ENCODE peak calls at places on chromosome 11, in seven cellular contexts. J is ovary, W is A549, U is SK-N-MC, S is prostate gland, T is H9, Q is K562. D is an unnamed sample.

GRCh38 chr11:21933095-21933494 is 259.8 kb upstream of the ANO5 start:
- DNase-seq in Q (no peak), T (no peak), J (no peak), S (no peak), W (no peak), U (no peak), D (no peak)

GRCh38 chr11:112961751-112962747 is 829 bp downstream of the NCAM1 start:
- DNase-seq in Q (no peak), U (no peak), T (peak; percentile 39), J (peak; percentile 38), W (no peak), S (no peak), D (peak; percentile 44)

GRCh38 chr11:82701847-82702520 is 31.7 kb downstream of the FAM181B start:
- DNase-seq in Q (peak; percentile 61), J (no peak), T (peak; percentile 65), W (peak; percentile 29), U (peak; percentile 35), S (no peak), D (no peak)

GRCh38 chr11:9071694-9072093 is 19.7 kb downstream of the SCUBE2 start:
- DNase-seq in S (no peak), U (no peak), J (no peak), T (no peak), W (no peak), Q (no peak), D (no peak)

GRCh38 chr11:197741-198235 is 4.9 kb downstream of the SCGB1C1 start:
- DNase-seq in W (no peak), S (no peak), T (no peak), Q (no peak), U (no peak), J (peak; percentile 17), D (no peak)

GRCh38 chr11:28863422-28863821 is 755.2 kb downstream of the METTL15 start:
- DNase-seq in U (no peak), T (no peak), J (no peak), S (no peak), Q (no peak), W (no peak), D (no peak)

GRCh38 chr11:86753376-86753775 is 47.0 kb upstream of the PRSS23 start:
- DNase-seq in U (no peak), W (no peak), T (no peak), J (no peak), Q (no peak), S (no peak), D (no peak)

GRCh38 chr11:59145534-59145933 is 2.9 kb downstream of the FAM111A start:
- DNase-seq in J (no peak), U (no peak), S (no peak), Q (no peak), W (no peak), T (no peak), D (no peak)

GRCh38 chr11:32325187-32325586 is 110.2 kb downstream of the WT1 start:
- DNase-seq in Q (no peak), J (no peak), S (no peak), U (no peak), T (no peak), W (no peak), D (no peak)

GRCh38 chr11:34458566-34458965 is 19.8 kb downstream of the CAT start:
- DNase-seq in Q (no peak), T (no peak), J (no peak), S (no peak), U (no peak), W (no peak), D (no peak)

GRCh38 chr11:112784323-112785073 is 176.7 kb upstream of the NCAM1 start:
- DNase-seq in S (peak; percentile 22), J (peak; percentile 88), T (no peak), Q (no peak), U (no peak), W (no peak), D (peak; percentile 38)

GRCh38 chr11:124643605-124644425 is 21.2 kb downstream of the TBRG1 start:
- DNase-seq in Q (peak; percentile 70), J (no peak), U (no peak), T (no peak), W (no peak), S (no peak), D (no peak)

GRCh38 chr11:67056640-67057409 is at the start of gene RHOD:
- DNase-seq in J (peak; percentile 51), W (no peak), U (no peak), Q (no peak), S (peak; percentile 54), T (peak; percentile 71), D (no peak)

GRCh38 chr11:116840224-116840745 is 2.9 kb upstream of the APOA1 start:
- DNase-seq in J (no peak), S (no peak), T (peak; percentile 50), U (no peak), W (no peak), Q (no peak), D (peak; percentile 13)

GRCh38 chr11:82577246-82577645 is 156.4 kb downstream of the FAM181B start:
- DNase-seq in W (no peak), T (no peak), S (no peak), U (no peak), J (no peak), Q (no peak), D (no peak)

GRCh38 chr11:12783765-12784164 is 109.5 kb downstream of the TEAD1 start:
- DNase-seq in S (no peak), T (no peak), W (no peak), Q (no peak), J (no peak), U (no peak), D (no peak)

GRCh38 chr11:111631666-111632039 is 29.4 kb downstream of the SIK2 start:
- DNase-seq in W (no peak), Q (no peak), T (no peak), S (no peak), U (no peak), J (no peak), D (no peak)

GRCh38 chr11:94131363-94132115 is 2.9 kb downstream of the PANX1 start:
- DNase-seq in S (no peak), U (no peak), J (peak; percentile 59), T (no peak), Q (peak; percentile 62), W (no peak), D (no peak)

GRCh38 chr11:11798586-11799438 is 43.0 kb upstream of the USP47 start:
- DNase-seq in S (peak; percentile 62), T (no peak), U (peak; percentile 48), W (peak; percentile 77), Q (peak; percentile 83), J (peak; percentile 69), D (peak; percentile 74)

GRCh38 chr11:119696378-119697157 is 32.4 kb downstream of the NECTIN1 start:
- DNase-seq in J (no peak), U (no peak), W (no peak), S (peak; percentile 95), Q (peak; percentile 17), T (peak; percentile 66), D (no peak)

GRCh38 chr11:19320764-19321163 is 80.0 kb upstream of the E2F8 start:
- DNase-seq in S (no peak), J (no peak), W (no peak), U (no peak), T (no peak), Q (no peak), D (no peak)

GRCh38 chr11:92500463-92500862 is 275.8 kb downstream of the FAT3 start:
- DNase-seq in W (no peak), Q (no peak), J (no peak), T (no peak), S (no peak), U (no peak), D (no peak)

GRCh38 chr11:115869780-115870431 is 365.7 kb upstream of the CADM1 start:
- DNase-seq in Q (peak; percentile 9), W (no peak), J (no peak), S (no peak), U (no peak), T (peak; percentile 73), D (no peak)

DNA sequence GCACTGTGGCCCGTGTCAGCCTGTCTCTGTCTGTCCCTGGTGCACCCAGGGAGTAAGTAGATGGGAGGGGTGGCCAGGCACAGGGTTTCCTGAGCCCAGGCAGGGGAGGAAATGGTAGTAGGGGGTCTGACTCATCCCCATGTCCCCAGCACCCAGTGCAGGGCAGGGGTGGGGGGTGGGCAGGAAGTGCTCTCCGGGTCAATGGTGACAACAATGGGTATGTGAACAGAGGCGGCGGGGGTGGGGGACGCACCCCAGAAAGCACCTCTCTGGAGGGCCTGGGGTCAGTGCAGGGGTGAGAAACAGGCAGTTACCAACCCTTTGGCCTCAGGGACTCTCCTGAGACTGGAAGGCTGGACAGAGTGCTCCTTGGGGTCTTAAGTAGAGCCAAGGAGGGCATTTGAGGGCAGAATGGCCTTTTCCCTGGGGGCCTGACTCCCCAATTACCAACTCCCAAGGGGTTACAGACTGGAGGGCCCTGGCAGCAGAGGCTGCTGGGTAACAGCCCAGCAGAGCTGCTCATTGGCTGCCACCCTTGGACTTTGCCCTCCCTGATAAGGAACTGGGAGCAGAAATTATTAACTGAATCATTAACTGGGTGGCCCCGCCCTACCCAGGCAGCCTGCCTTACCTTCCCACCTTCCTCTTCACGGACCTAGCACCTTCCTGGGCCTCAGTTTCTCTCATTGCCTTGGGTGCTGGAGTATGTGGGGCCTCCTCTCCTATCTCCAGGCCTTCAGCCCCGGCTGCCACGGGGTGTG is 4.2 kb downstream of the MYRF start:
- DNase-seq in Q (peak; percentile 75), W (peak; percentile 94), S (no peak), T (no peak), U (no peak), J (no peak), D (no peak)
- H3K27ac ChIP-seq in Q (peak overlapping the region; percentile 66), W (peak overlapping the region; percentile 95), S (no peak overlapping the region), T (no peak overlapping the region), U (peak overlapping the region; percentile 73), J (no peak overlapping the region), D (peak overlapping the region; percentile 97)

GRCh38 chr11:62603072-62603408 is 1.4 kb upstream of the MTA2 start:
- DNase-seq in W (no peak), J (peak; percentile 56), Q (no peak), S (no peak), U (no peak), T (no peak), D (peak; percentile 19)
- H3K27ac ChIP-seq in W (no peak overlapping the region), J (peak overlapping the region; percentile 95), Q (no peak overlapping the region), S (peak overlapping the region; percentile 91), U (no peak overlapping the region), T (no peak overlapping the region), D (peak overlapping the region; percentile 94)

GRCh38 chr11:122173074-122173450 is 57.0 kb upstream of the BLID start:
- DNase-seq in J (no peak), U (no peak), Q (no peak), W (no peak), T (no peak), S (no peak), D (no peak)

GRCh38 chr11:122172352-122173073 is 56.5 kb upstream of the BLID start:
- DNase-seq in J (no peak), S (no peak), Q (no peak), U (no peak), W (no peak), T (no peak), D (no peak)

GRCh38 chr11:122168218-122168617 is 52.2 kb upstream of the BLID start:
- DNase-seq in Q (no peak), W (no peak), U (no peak), S (no peak), J (no peak), T (no peak), D (no peak)

GRCh38 chr11:122173587-122173986 is 57.6 kb upstream of the BLID start:
- DNase-seq in T (no peak), J (no peak), U (no peak), W (no peak), S (no peak), Q (no peak), D (no peak)

GRCh38 chr11:122170815-122171475 is 54.9 kb upstream of the BLID start:
- DNase-seq in W (no peak), S (no peak), Q (no peak), U (no peak), J (no peak), T (no peak), D (no peak)
- H3K27ac ChIP-seq in W (peak overlapping the region; percentile 77), S (no peak overlapping the region), Q (no peak overlapping the region), U (no peak overlapping the region), J (no peak overlapping the region), T (no peak overlapping the region), D (no peak overlapping the region)

GRCh38 chr11:7569044-7569443 is 55.2 kb downstream of the PPFIBP2 start:
- DNase-seq in S (peak; percentile 66), U (no peak), W (no peak), Q (no peak), J (no peak), T (no peak), D (no peak)
- H3K27ac ChIP-seq in S (no peak overlapping the region), U (no peak overlapping the region), W (no peak overlapping the region), Q (no peak overlapping the region), J (no peak overlapping the region), T (no peak overlapping the region), D (no peak overlapping the region)

D was measured in substantia nigra.